ENCODE peak calls at places on chromosomes 5 and 9, in four cellular contexts. H, T, V and F are unnamed samples.

GRCh38 chr5:29214821-29215220 is 1978.7 kb upstream of the CDH6 start:
- DNase-seq in V (no peak), H (no peak), T (no peak), F (no peak)

GRCh38 chr9:114156311-114156657 is 947 bp downstream of the COL27A1 start:
- DNase-seq in H (no peak), T (no peak), V (no peak), F (no peak)

GRCh38 chr5:118249386-118249785 is 739.0 kb downstream of the DTWD2 start:
- DNase-seq in V (no peak), H (no peak), T (no peak), F (no peak)

GRCh38 chr9:14780251-14780650 is 57.7 kb upstream of the CER1 start:
- DNase-seq in T (no peak), H (no peak), V (no peak), F (no peak)

GRCh38 chr9:73034962-73035361 is 82.1 kb upstream of the ALDH1A1 start:
- DNase-seq in V (no peak), T (no peak), H (no peak), F (no peak)

GRCh38 chr5:179382486-179382885 is 37.2 kb upstream of the ADAMTS2 start:
- DNase-seq in H (peak), V (no peak), T (no peak), F (no peak)

GRCh38 chr5:107889387-107889786 is 218.7 kb upstream of the EFNA5 start:
- DNase-seq in V (no peak), T (no peak), H (no peak), F (no peak)

GRCh38 chr9:13445123-13445522 is 165.6 kb upstream of the MPDZ start:
- DNase-seq in H (no peak), V (no peak), T (no peak), F (no peak)

GRCh38 chr5:31911291-31912265 is 262.5 kb downstream of the GOLPH3 start:
- DNase-seq in T (no peak), V (no peak), H (no peak), F (no peak)

GRCh38 chr5:83306572-83307241 is 164.8 kb upstream of the VCAN start:
- DNase-seq in T (no peak), H (no peak), V (no peak), F (peak)

GRCh38 chr5:177241768-177242167 is 61.8 kb downstream of the RAB24 start:
- DNase-seq in H (no peak), T (no peak), V (no peak), F (no peak)

GRCh38 chr5:1169608-1170115 is 31.7 kb upstream of the SLC6A19 start:
- DNase-seq in V (no peak), H (no peak), T (no peak), F (no peak)

GRCh38 chr5:160473736-160474483 is 52.3 kb downstream of the PTTG1 start:
- DNase-seq in H (no peak), V (no peak), T (no peak), F (no peak)

GRCh38 chr9:87528969-87529368 is 31.3 kb downstream of the DAPK1 start:
- DNase-seq in H (no peak), T (no peak), V (no peak), F (no peak)

GRCh38 chr9:102479191-102479590 is 515.9 kb upstream of the CYLC2 start:
- DNase-seq in V (no peak), H (no peak), T (no peak), F (no peak)

GRCh38 chr9:20601292-20601691 is 21.0 kb downstream of the MLLT3 start:
- DNase-seq in V (no peak), T (no peak), H (no peak), F (no peak)

GRCh38 chr9:135141183-135141774 is 53.8 kb downstream of the OLFM1 start:
- DNase-seq in T (no peak), H (no peak), V (no peak), F (no peak)

GRCh38 chr9:116661037-116661954 is 25.8 kb upstream of the TRIM32 start:
- DNase-seq in H (no peak), V (no peak), T (no peak), F (no peak)

GRCh38 chr5:81708889-81709288 is 42.0 kb downstream of the SSBP2 start:
- DNase-seq in H (no peak), T (no peak), V (no peak), F (no peak)

GRCh38 chr5:149388498-149389190 is 9.6 kb upstream of the IL17B start:
- DNase-seq in T (no peak), V (no peak), H (no peak), F (no peak)

GRCh38 chr9:117464941-117465616 is 50.2 kb upstream of the ASTN2 start:
- DNase-seq in T (no peak), V (no peak), H (no peak), F (no peak)

GRCh38 chr5:179816401-179817070 is 4.2 kb upstream of the SQSTM1 start:
- DNase-seq in H (peak), T (no peak), V (peak), F (no peak)

GRCh38 chr5:396715-397032 is 46.3 kb upstream of the EXOC3 start:
- DNase-seq in H (peak), T (no peak), V (no peak), F (no peak)

GRCh38 chr9:4984571-4985375 is at the start of gene JAK2:
- DNase-seq in T (peak), H (peak), V (peak), F (peak)

GRCh38 chr9:93193373-93193725 is 9.4 kb downstream of the WNK2 start:
- DNase-seq in V (no peak), T (no peak), H (no peak), F (no peak)

GRCh38 chr9:117492476-117492875 is 77.6 kb upstream of the ASTN2 start:
- DNase-seq in V (no peak), T (no peak), H (no peak), F (no peak)

GRCh38 chr9:84697494-84698114 is 28.1 kb downstream of the NTRK2 start:
- DNase-seq in T (peak), V (peak), H (peak), F (peak)

GRCh38 chr5:156883316-156883875 is 33.3 kb downstream of the PPP1R2B start:
- DNase-seq in V (no peak), H (no peak), T (no peak), F (no peak)
- TF ChIP-seq POLR2A in V (no peak), H (no peak), T (no peak), F (no peak)

GRCh38 chr5:93735378-93735777 is 6.0 kb downstream of the POU5F2 start:
- DNase-seq in T (no peak), H (no peak), V (no peak), F (no peak)
- H3K4me3 ChIP-seq in T (no peak), H (no peak), V (no peak), F (no peak)

GRCh38 chr9:77807295-77807694 is 159.2 kb upstream of the GNA14 start:
- DNase-seq in V (no peak), T (no peak), H (no peak), F (no peak)

GRCh38 chr9:77805810-77806209 is 157.7 kb upstream of the GNA14 start:
- DNase-seq in V (no peak), T (no peak), H (no peak), F (no peak)

GRCh38 chr9:77807846-77808749 is 160.0 kb upstream of the GNA14 start:
- DNase-seq in H (no peak), T (no peak), V (no peak), F (no peak)

GRCh38 chr9:77808750-77809079 is 160.6 kb upstream of the GNA14 start:
- DNase-seq in T (no peak), H (no peak), V (no peak), F (no peak)

GRCh38 chr9:77806697-77807096 is 158.6 kb upstream of the GNA14 start:
- DNase-seq in T (no peak), H (no peak), V (no peak), F (no peak)
- TF ChIP-seq EP300 in T (no peak), H (no peak), V (no peak), F (no peak)

GRCh38 chr9:33445941-33446506 is 1.4 kb downstream of the AQP3 start:
- DNase-seq in T (no peak), H (no peak), V (no peak), F (no peak)

GRCh38 chr9:33449715-33450114 is 2.3 kb upstream of the AQP3 start:
- DNase-seq in T (no peak), H (no peak), V (no peak), F (no peak)

GRCh38 chr9:33446507-33447403 is 638 bp downstream of the AQP3 start:
- DNase-seq in V (peak), H (no peak), T (no peak), F (no peak)

GRCh38 chr9:33448159-33448511 is 742 bp upstream of the AQP3 start:
- DNase-seq in H (no peak), T (no peak), V (no peak), F (no peak)

GRCh38 chr9:33447404-33448158 is at the start of gene AQP3:
- DNase-seq in T (no peak), V (peak), H (peak), F (peak)
- TF ChIP-seq POLR2A in T (no peak), V (no peak), H (no peak), F (no peak)

DNA sequence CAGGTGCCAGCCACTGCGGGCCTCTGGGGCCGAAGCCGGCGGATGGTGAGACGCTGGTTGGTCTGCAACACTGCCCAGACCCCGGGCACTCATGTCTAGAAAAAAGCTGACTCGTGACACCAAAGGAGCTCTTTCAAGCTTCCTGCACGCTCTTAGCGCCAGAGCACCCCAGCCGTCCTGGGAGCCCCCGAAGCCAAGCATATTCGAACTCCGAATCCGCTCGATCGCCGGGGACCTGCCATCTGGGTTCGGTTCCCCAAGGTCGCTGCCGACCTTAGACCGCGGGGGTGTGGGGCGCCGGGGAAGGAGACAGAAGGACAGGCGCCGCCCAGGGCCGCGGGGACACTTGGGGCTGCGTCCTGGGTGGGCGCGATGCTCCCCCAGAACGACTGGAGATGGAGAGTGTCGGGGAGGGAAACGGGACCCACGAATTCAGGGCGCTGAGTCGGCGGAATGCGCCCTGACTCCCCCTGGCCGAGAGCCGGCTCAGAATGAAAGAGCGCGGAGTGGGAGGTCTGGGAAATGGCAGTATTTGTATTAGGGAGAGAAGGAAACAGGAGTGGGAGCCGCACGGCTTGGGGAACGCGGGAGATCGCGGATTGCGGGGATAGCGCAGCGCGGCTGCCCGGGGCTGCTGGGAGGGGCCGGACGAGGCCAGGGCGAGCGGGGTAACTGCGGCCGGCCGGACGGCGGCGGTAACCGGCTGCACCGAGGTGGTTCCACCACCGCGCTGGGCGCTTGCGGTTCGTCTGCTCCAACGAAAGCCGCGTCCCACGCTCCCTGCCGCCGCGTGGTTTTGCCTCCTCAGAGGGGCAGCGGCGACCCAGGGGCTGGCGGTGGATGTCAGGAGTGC is 20.1 kb upstream of the MARCHF6 start:
- DNase-seq in T (no peak), H (no peak), V (peak), F (no peak)
- H3K4me3 ChIP-seq in T (peak), H (peak), V (peak), F (peak)

GRCh38 chr5:136000147-136000546 is 28.6 kb upstream of the TGFBI start:
- DNase-seq in T (no peak), V (no peak), H (no peak), F (no peak)
- TF ChIP-seq EP300 in T (no peak), V (no peak), H (no peak), F (no peak)

GRCh38 chr5:115264786-115265185 is 2.1 kb upstream of the PGGT1B start:
- DNase-seq in T (no peak), H (no peak), V (no peak), F (no peak)

GRCh38 chr5:115260248-115260647 is 2.4 kb downstream of the PGGT1B start:
- DNase-seq in T (no peak), V (no peak), H (no peak), F (no peak)

GRCh38 chr5:115265220-115265619 is 2.5 kb upstream of the PGGT1B start:
- DNase-seq in V (no peak), H (no peak), T (no peak), F (no peak)

GRCh38 chr5:115262066-115262404 is 642 bp downstream of the PGGT1B start:
- DNase-seq in H (no peak), T (no peak), V (no peak), F (no peak)

GRCh38 chr5:115262405-115263247 is at the start of gene PGGT1B:
- DNase-seq in V (peak), T (peak), H (peak), F (peak)
- TF ChIP-seq POLR2A in V (no peak), T (peak), H (no peak), F (peak)

GRCh38 chr9:127937383-127938297 is at the start of gene DPM2:
- DNase-seq in V (peak), T (no peak), H (no peak), F (peak)

GRCh38 chr9:127935765-127936221 is 1.9 kb downstream of the DPM2 start:
- DNase-seq in H (no peak), T (no peak), V (no peak), F (no peak)

GRCh38 chr9:127937046-127937382 is 640 bp downstream of the DPM2 start:
- DNase-seq in H (no peak), V (no peak), T (no peak), F (no peak)

GRCh38 chr9:127934986-127935385 is 2.7 kb downstream of the DPM2 start:
- DNase-seq in V (no peak), T (no peak), H (no peak), F (no peak)

GRCh38 chr9:127936347-127936852 is 1.3 kb downstream of the DPM2 start:
- DNase-seq in H (no peak), T (no peak), V (no peak), F (no peak)
- H3K4me3 ChIP-seq in H (peak), T (peak), V (no peak), F (peak)